ENCODE peak calls at places on chromosomes 3 and 15, in six cellular contexts. O is Caco-2, T is heart left ventricle, X is Panc1, P is cardiac muscle cell, Z is adrenal gland. M is an unnamed sample. For H3K36me3, the result is how much of the 10 kb centered on the place peaks cover.

GRCh38 chr3:194396897-194397756 is 1.9 kb downstream of the GP5 start:
- DNase-seq in O (no peak), T (no peak), X (no peak), P (no peak), Z (no peak), M (no peak)

GRCh38 chr15:32824777-32825176 is 107.0 kb downstream of the GREM1 start:
- DNase-seq in O (no peak), T (no peak), X (no peak), P (no peak), Z (no peak), M (peak)

GRCh38 chr3:100590114-100590839 is 19.1 kb upstream of the ADGRG7 start:
- DNase-seq in O (peak), T (peak), X (peak), P (peak), Z (peak), M (peak)

GRCh38 chr15:68488966-68489365 is 57.0 kb upstream of the ITGA11 start:
- DNase-seq in O (no peak), T (no peak), X (no peak), P (no peak), Z (no peak), M (no peak)

GRCh38 chr3:156691920-156692319 is 17.5 kb downstream of the TIPARP start:
- DNase-seq in O (no peak), T (no peak), X (no peak), P (no peak), Z (no peak), M (no peak)

GRCh38 chr15:55222588-55222987 is 25.8 kb upstream of the RSL24D1 start:
- DNase-seq in O (no peak), T (no peak), X (no peak), P (no peak), Z (no peak), M (no peak)

GRCh38 chr3:190094201-190094718 is 26.4 kb downstream of the P3H2 start:
- DNase-seq in O (no peak), T (no peak), X (no peak), P (no peak), Z (peak), M (no peak)

GRCh38 chr3:38988955-38989354 is 62.8 kb downstream of the SCN11A start:
- DNase-seq in O (no peak), T (no peak), X (no peak), P (no peak), Z (no peak), M (no peak)

GRCh38 chr3:100518244-100518643 is 25.8 kb downstream of the TMEM45A start:
- DNase-seq in O (no peak), T (no peak), X (no peak), P (no peak), Z (no peak), M (no peak)

GRCh38 chr3:73409405-73409804 is 215.3 kb downstream of the PDZRN3 start:
- DNase-seq in O (no peak), T (no peak), X (no peak), P (no peak), Z (no peak), M (no peak)

GRCh38 chr3:115040673-115041286 is 106.3 kb downstream of the ZBTB20 start:
- DNase-seq in O (peak), T (peak), X (peak), P (peak), Z (peak), M (no peak)

GRCh38 chr3:35680866-35681650 is 41.7 kb downstream of the ARPP21 start:
- DNase-seq in O (no peak), T (no peak), X (no peak), P (no peak), Z (no peak), M (no peak)

GRCh38 chr3:35679409-35680080 is 40.2 kb downstream of the ARPP21 start:
- DNase-seq in O (no peak), T (no peak), X (no peak), P (no peak), Z (no peak), M (no peak)

GRCh38 chr3:35688826-35689225 is 49.5 kb downstream of the ARPP21 start:
- DNase-seq in O (no peak), T (no peak), X (no peak), P (no peak), Z (no peak), M (no peak)

GRCh38 chr3:35685153-35685552 is 45.8 kb downstream of the ARPP21 start:
- DNase-seq in O (no peak), T (no peak), X (no peak), P (no peak), Z (no peak), M (no peak)
- H3K36me3 ChIP-seq in O (under half), T (under half), X (under half), P (under half), Z (under half), M (under half)

GRCh38 chr15:70065006-70065722 is 32.6 kb downstream of the TLE3 start:
- DNase-seq in O (no peak), T (no peak), X (no peak), P (no peak), Z (no peak), M (no peak)
- H3K36me3 ChIP-seq in O (under half), T (under half), X (under half), P (under half), Z (under half), M (under half)

DNA sequence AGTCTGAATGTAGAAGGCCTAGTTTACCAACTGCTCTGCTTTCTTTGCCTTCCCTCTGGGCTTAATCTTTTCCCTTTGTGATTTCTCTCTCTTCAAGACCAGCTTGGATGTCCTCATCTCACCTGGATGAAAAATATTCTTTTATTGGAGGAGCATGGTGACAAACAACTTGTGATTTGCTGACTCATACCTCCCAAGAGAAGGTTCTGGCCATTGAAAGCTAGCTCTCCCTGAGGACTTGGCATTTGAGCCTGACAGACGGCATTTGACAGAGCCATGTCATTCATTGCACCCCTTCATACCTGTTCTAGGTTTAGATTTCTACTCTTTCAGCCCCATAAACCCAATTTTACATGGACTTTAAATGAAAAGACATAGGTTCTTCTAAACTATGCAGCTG is 33.3 kb downstream of the ATG7 start:
- DNase-seq in O (no peak), T (no peak), X (no peak), P (no peak), Z (no peak), M (no peak)
- H3K36me3 ChIP-seq in O (under half), T (under half), X (under half), P (under half), Z (under half), M (under half)

DNA sequence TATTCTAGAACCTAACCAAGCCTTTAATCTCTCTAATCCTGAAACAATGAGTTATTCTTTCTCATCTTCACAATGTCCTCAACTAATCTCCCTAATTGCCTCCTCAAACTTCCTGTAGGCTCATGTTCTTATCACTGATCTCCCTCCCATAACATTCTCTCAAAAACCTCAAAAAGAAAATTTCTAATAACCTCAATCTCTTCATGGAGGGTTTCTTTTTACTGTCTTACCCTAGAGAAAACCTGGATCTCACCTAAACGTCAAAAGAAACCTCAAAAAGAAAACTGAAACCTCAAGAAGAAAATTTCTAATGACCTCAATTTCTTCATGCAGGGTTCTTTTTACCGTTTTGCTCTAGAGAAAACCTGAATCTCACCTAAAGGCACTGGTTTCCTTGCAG is 150.2 kb downstream of the GSK3B start:
- DNase-seq in O (no peak), T (no peak), X (no peak), P (no peak), Z (no peak), M (no peak)
- H3K36me3 ChIP-seq in O (under half), T (under half), X (under half), P (under half), Z (under half), M (under half)

DNA sequence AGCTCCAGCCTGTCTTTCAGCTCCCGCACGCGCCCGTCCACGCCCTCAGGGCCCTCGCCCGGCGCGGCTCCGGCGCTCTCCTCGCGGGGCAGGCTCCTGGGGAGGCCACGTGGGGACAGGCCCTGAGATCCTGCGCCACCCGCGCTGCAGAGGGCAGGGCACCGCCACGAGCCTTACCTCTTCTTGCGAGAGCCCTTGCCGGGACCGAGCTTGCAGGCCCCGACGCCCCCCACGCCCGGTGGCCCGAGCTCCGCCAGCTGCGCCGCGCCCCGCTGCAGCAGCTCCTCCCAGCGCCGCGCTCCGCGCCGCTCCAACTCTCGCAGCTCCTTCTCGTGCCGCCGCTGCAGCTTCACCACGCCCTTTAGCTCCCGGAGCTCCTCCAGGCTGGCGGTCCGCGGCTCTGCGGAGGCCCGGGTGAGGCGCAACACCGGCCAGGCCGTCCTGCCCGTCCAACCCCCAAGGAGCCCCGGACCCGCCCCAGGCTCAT is 8.3 kb upstream of the ANKRD63 start:
- DNase-seq in O (peak), T (no peak), X (no peak), P (peak), Z (peak), M (no peak)
- H3K36me3 ChIP-seq in O (under half), T (under half), X (under half), P (under half), Z (under half), M (under half)

GRCh38 chr3:97957617-97958311 is 14.5 kb downstream of the RIOX2 start:
- DNase-seq in O (no peak), T (peak), X (no peak), P (no peak), Z (peak), M (no peak)
- H3K36me3 ChIP-seq in O (under half), T (under half), X (under half), P (under half), Z (under half), M (under half)

GRCh38 chr15:52559583-52559982 is 9.2 kb downstream of the ARPP19 start:
- DNase-seq in O (no peak), T (no peak), X (no peak), P (no peak), Z (no peak), M (no peak)
- H3K36me3 ChIP-seq in O (under half), T (under half), X (under half), P (under half), Z (under half), M (under half)

DNA sequence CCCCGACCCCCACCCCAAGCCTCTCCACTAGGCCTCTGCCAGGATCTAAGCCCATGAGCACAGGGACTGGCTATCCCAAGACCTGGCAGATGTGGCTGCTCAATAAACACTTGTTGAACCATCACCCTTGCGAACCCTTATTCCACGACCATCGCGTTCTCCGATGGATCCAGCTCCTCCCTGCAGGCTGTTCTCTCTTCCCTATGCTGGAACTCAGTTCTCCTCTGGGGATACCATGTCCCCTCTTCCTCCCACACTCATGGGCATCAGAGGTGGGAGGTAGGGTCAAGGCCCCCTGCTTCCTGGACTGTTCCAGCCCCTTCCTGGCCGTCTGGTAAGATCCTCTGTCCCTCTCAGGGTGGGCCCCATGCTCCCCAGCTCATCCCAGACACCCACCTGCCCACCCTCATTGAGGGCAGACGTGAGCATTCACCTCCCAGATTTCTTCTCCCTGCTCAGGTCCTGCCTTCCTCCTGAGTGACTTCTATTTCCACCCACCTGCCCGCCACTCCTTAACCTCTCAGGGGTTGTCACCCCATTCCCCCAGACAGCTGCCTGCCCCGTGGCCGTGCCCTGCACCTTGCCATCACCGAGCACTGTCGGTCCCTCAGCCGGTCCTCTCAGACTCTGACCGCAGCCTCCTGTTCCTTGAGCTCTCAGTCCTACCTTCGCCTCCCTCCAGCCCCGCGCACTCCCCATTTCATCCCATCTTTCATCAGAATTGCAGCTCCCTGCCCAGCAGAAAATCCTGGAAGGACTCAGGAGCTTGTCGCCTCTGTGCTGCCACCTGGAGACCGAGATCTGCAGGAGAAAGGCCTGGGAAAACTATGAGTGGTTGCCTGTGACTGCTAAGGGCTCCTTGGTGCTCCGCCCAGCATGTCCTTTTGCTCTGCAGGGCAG is 42.0 kb downstream of the PML start:
- DNase-seq in O (peak), T (no peak), X (no peak), P (peak), Z (peak), M (no peak)
- H3K36me3 ChIP-seq in O (under half), T (under half), X (under half), P (under half), Z (under half), M (under half)

M was measured in keratinocyte.